ENCODE peak calls at places on chromosomes 6 and 20, in five cellular contexts. One of them, this sample, is unnamed.

GRCh38 chr6:94005835-94006234 is 586.5 kb upstream of the EPHA7 start:
- DNase-seq in mesenchymal stem cell: peak; percentile 3
- DNase-seq in IMR-90: no peak
- DNase-seq in Karpas-422: no peak
- DNase-seq in GM23248: no peak
- DNase-seq in this sample: no peak

GRCh38 chr20:10228330-10228729 is 9.7 kb downstream of the SNAP25 start:
- DNase-seq in Karpas-422: no peak
- DNase-seq in IMR-90: no peak
- DNase-seq in GM23248: no peak
- DNase-seq in mesenchymal stem cell: no peak
- DNase-seq in this sample: no peak

GRCh38 chr6:138264372-138264880 is 46.1 kb upstream of the PBOV1 start:
- DNase-seq in Karpas-422: no peak
- DNase-seq in IMR-90: no peak
- DNase-seq in GM23248: no peak
- DNase-seq in mesenchymal stem cell: no peak
- DNase-seq in this sample: no peak

GRCh38 chr20:62197321-62197720 is 14.5 kb downstream of the MTG2 start:
- DNase-seq in Karpas-422: no peak
- DNase-seq in IMR-90: no peak
- DNase-seq in mesenchymal stem cell: no peak
- DNase-seq in GM23248: no peak
- DNase-seq in this sample: no peak

GRCh38 chr20:17806739-17807441 is 107.1 kb downstream of the BANF2 start:
- DNase-seq in GM23248: peak; percentile 83
- DNase-seq in Karpas-422: no peak
- DNase-seq in mesenchymal stem cell: no peak
- DNase-seq in IMR-90: peak; percentile 78
- DNase-seq in this sample: no peak

GRCh38 chr6:42618686-42619085 is 54.9 kb downstream of the UBR2 start:
- DNase-seq in mesenchymal stem cell: no peak
- DNase-seq in GM23248: peak; percentile 89
- DNase-seq in IMR-90: peak; percentile 83
- DNase-seq in Karpas-422: no peak
- DNase-seq in this sample: peak; percentile 16

GRCh38 chr20:61185841-61186601 is 66.0 kb upstream of the CDH4 start:
- DNase-seq in Karpas-422: no peak
- DNase-seq in GM23248: peak; percentile 81
- DNase-seq in IMR-90: peak; percentile 98
- DNase-seq in mesenchymal stem cell: peak; percentile 98
- DNase-seq in this sample: peak; percentile 35

GRCh38 chr6:1015819-1016218 is 296.1 kb upstream of the FOXQ1 start:
- DNase-seq in IMR-90: no peak
- DNase-seq in Karpas-422: no peak
- DNase-seq in GM23248: peak; percentile 20
- DNase-seq in mesenchymal stem cell: peak; percentile 19
- DNase-seq in this sample: no peak

GRCh38 chr20:58308680-58309527 is 611 bp upstream of the RAB22A start:
- DNase-seq in mesenchymal stem cell: peak; percentile 51
- DNase-seq in GM23248: peak; percentile 52
- DNase-seq in Karpas-422: peak; percentile 67
- DNase-seq in IMR-90: peak; percentile 46
- DNase-seq in this sample: peak; percentile 39

GRCh38 chr20:33985830-33986229 is 7.9 kb upstream of the RALY start:
- DNase-seq in GM23248: no peak
- DNase-seq in mesenchymal stem cell: no peak
- DNase-seq in Karpas-422: no peak
- DNase-seq in IMR-90: no peak
- DNase-seq in this sample: no peak

GRCh38 chr6:166862287-166862977 is 93.9 kb downstream of the RNASET2 start:
- DNase-seq in IMR-90: no peak
- DNase-seq in Karpas-422: no peak
- DNase-seq in mesenchymal stem cell: peak; percentile 18
- DNase-seq in GM23248: peak; percentile 23
- DNase-seq in this sample: no peak

GRCh38 chr20:24444531-24445190 is 24.8 kb upstream of the SYNDIG1 start:
- DNase-seq in mesenchymal stem cell: no peak
- DNase-seq in IMR-90: no peak
- DNase-seq in GM23248: no peak
- DNase-seq in Karpas-422: no peak
- DNase-seq in this sample: no peak

GRCh38 chr6:712805-713204 is 19.9 kb upstream of the EXOC2 start:
- DNase-seq in IMR-90: no peak
- DNase-seq in Karpas-422: no peak
- DNase-seq in GM23248: no peak
- DNase-seq in mesenchymal stem cell: no peak
- DNase-seq in this sample: no peak

GRCh38 chr20:48381353-48382120 is 446.3 kb downstream of the PREX1 start:
- DNase-seq in Karpas-422: no peak
- DNase-seq in GM23248: no peak
- DNase-seq in IMR-90: no peak
- DNase-seq in mesenchymal stem cell: no peak
- DNase-seq in this sample: no peak

GRCh38 chr6:39228992-39229767 is at the start of gene KCNK5:
- DNase-seq in IMR-90: peak; percentile 2
- DNase-seq in Karpas-422: no peak
- DNase-seq in mesenchymal stem cell: peak; percentile 38
- DNase-seq in GM23248: peak; percentile 76
- DNase-seq in this sample: peak; percentile 57

GRCh38 chr6:130717657-130718056 is 109.5 kb upstream of the SMLR1 start:
- DNase-seq in Karpas-422: no peak
- DNase-seq in GM23248: no peak
- DNase-seq in mesenchymal stem cell: no peak
- DNase-seq in IMR-90: no peak
- DNase-seq in this sample: no peak

GRCh38 chr6:18976966-18977365 is 589.8 kb downstream of the RNF144B start:
- DNase-seq in IMR-90: no peak
- DNase-seq in Karpas-422: no peak
- DNase-seq in mesenchymal stem cell: no peak
- DNase-seq in GM23248: no peak
- DNase-seq in this sample: no peak

GRCh38 chr6:167733740-167734661 is 92.7 kb upstream of the AFDN start:
- DNase-seq in IMR-90: no peak
- DNase-seq in mesenchymal stem cell: peak; percentile 86
- DNase-seq in Karpas-422: no peak
- DNase-seq in GM23248: peak; percentile 4
- DNase-seq in this sample: no peak

GRCh38 chr6:84428300-84428907 is 201.0 kb upstream of the CEP162 start:
- DNase-seq in GM23248: peak; percentile 76
- DNase-seq in Karpas-422: peak; percentile 83
- DNase-seq in IMR-90: peak; percentile 45
- DNase-seq in mesenchymal stem cell: peak; percentile 57
- DNase-seq in this sample: peak; percentile 71

GRCh38 chr20:60056345-60057122 is 98.3 kb downstream of the CDH26 start:
- DNase-seq in GM23248: no peak
- DNase-seq in mesenchymal stem cell: no peak
- DNase-seq in IMR-90: no peak
- DNase-seq in Karpas-422: no peak
- DNase-seq in this sample: no peak

GRCh38 chr20:63151554-63152321 is 64.2 kb downstream of the YTHDF1 start:
- DNase-seq in mesenchymal stem cell: no peak
- DNase-seq in GM23248: peak; percentile 45
- DNase-seq in IMR-90: peak; percentile 32
- DNase-seq in Karpas-422: no peak
- DNase-seq in this sample: no peak

GRCh38 chr6:17472653-17473183 is 79.3 kb downstream of the CAP2 start:
- DNase-seq in GM23248: peak; percentile 49
- DNase-seq in Karpas-422: no peak
- DNase-seq in mesenchymal stem cell: peak; percentile 60
- DNase-seq in IMR-90: peak; percentile 17
- DNase-seq in this sample: peak; percentile 53

GRCh38 chr20:44019638-44020335 is 105.1 kb downstream of the TOX2 start:
- DNase-seq in Karpas-422: no peak
- DNase-seq in GM23248: peak; percentile 40
- DNase-seq in IMR-90: peak; percentile 23
- DNase-seq in mesenchymal stem cell: peak; percentile 31
- DNase-seq in this sample: peak; percentile 45

GRCh38 chr20:44017905-44018683 is 103.4 kb downstream of the TOX2 start:
- DNase-seq in mesenchymal stem cell: peak; percentile 87
- DNase-seq in Karpas-422: no peak
- DNase-seq in GM23248: peak; percentile 90
- DNase-seq in IMR-90: peak; percentile 93
- DNase-seq in this sample: peak; percentile 97

GRCh38 chr20:44020406-44021148 is 105.9 kb downstream of the TOX2 start:
- DNase-seq in mesenchymal stem cell: no peak
- DNase-seq in GM23248: no peak
- DNase-seq in IMR-90: no peak
- DNase-seq in Karpas-422: no peak
- DNase-seq in this sample: no peak

GRCh38 chr20:44017211-44017610 is 102.6 kb downstream of the TOX2 start:
- DNase-seq in mesenchymal stem cell: no peak
- DNase-seq in IMR-90: no peak
- DNase-seq in GM23248: no peak
- DNase-seq in Karpas-422: no peak
- DNase-seq in this sample: no peak

DNA sequence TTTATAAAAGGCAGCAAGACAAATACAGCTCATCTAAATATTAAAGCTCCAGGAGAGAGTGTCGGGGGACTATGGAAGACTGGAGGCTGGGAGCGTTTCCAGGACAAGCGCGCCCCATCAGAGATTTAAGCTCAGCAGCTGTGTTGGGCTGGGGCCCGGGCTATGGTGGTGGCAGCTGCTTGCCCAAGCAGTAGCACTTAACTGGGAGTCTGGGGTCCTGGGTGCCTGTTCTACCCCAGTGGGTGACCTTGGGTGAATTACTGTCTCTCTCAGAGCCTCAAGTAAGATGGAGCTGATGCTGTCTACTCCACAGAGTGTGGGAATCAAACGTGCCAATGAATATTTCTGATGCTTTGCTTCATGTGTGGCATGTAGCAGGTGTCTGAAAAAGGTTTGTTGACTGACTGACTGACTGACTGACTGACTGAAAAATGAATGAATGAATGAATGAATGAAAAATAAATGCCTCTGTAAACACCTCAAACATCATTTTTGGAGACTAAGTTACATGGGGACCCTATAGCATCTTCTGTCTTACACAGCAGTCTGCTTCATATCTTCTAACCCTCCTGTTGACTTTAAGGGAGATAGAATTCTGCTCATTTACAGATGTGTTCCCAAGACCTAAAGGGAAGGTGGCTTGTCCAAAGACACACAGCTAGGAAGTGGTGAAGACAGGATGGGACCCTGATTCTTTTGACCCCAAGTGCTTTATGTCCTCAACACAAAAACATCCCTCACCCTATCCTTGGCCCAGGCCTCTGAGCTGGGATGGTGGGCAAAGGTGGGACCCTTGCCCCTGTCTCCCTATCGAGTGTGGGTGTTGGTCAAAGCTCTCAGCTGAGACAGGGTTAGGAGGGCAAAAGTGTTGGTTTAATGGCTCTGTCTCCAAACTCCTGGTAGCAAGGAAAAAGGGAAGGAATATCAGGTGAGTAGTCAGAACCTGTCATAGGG is 104.3 kb downstream of the TOX2 start:
- DNase-seq in Karpas-422: no peak
- DNase-seq in IMR-90: no peak
- DNase-seq in mesenchymal stem cell: no peak
- DNase-seq in GM23248: peak; percentile 32
- DNase-seq in this sample: no peak
- H3K9ac ChIP-seq in Karpas-422: no peak overlapping the region
- H3K9ac ChIP-seq in IMR-90: peak overlapping the region; percentile 31
- H3K9ac ChIP-seq in mesenchymal stem cell: peak overlapping the region; percentile 47
- H3K9ac ChIP-seq in GM23248: peak overlapping the region; percentile 6
- H3K9ac ChIP-seq in this sample: no peak overlapping the region

DNA sequence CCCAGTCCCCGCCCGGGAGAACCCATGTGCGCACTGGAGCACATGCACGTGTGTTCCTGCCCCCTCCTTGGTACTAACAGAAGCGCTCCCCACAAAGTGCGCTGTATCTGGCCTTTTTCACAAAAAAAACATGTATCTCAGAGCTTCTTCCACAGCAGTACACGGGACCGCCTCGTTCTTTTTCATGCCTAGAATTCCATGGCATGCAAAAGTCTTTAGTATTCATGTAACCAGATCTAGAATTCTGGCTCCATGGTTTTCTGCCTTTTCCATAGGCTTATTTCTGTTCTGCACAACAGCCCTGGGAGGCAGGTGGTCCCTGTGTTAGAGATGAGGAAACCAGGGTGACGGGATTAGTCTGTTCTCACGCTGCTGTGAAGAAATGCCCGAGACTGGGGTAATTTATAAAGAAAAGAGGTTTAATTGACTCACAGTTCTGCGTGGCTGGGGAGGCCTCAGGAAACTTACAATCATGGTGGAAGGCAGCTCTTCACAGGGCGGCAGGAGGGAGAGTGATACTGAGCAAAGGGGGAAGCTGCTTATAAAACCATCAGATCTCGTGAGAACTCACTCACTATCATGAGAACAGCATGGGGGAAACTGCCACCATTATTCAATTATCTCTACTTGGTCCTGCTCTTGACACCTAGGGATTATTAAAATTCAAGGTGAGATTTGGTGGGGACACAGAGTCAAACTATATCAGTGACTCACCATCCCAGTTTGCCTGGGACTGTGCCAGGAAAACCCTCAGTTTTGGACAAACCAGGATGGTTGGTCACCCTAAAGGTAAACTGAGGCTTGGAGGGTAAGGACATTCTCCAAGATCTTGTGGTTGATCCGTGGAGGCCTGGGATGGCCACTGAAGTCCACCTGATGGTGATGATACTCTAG is 41.0 kb downstream of the C20orf203 start:
- DNase-seq in GM23248: no peak
- DNase-seq in IMR-90: no peak
- DNase-seq in mesenchymal stem cell: no peak
- DNase-seq in Karpas-422: no peak
- DNase-seq in this sample: no peak
- H2AFZ ChIP-seq in GM23248: no peak overlapping the region
- H2AFZ ChIP-seq in IMR-90: no peak overlapping the region
- H2AFZ ChIP-seq in mesenchymal stem cell: no peak overlapping the region
- H2AFZ ChIP-seq in Karpas-422: no peak overlapping the region
- H2AFZ ChIP-seq in this sample: no peak overlapping the region

GRCh38 chr6:156886409-156886808 is 109.2 kb downstream of the ARID1B start:
- DNase-seq in GM23248: no peak
- DNase-seq in mesenchymal stem cell: peak; percentile 36
- DNase-seq in IMR-90: no peak
- DNase-seq in Karpas-422: peak; percentile 94
- DNase-seq in this sample: no peak
- H3K9ac ChIP-seq in GM23248: no peak overlapping the region
- H3K9ac ChIP-seq in mesenchymal stem cell: no peak overlapping the region
- H3K9ac ChIP-seq in IMR-90: no peak overlapping the region
- H3K9ac ChIP-seq in Karpas-422: peak overlapping the region; percentile 59
- H3K9ac ChIP-seq in this sample: no peak overlapping the region

GRCh38 chr6:5302995-5303622 is 41.8 kb downstream of the FARS2 start:
- DNase-seq in IMR-90: peak; percentile 5
- DNase-seq in Karpas-422: peak; percentile 84
- DNase-seq in GM23248: peak; percentile 21
- DNase-seq in mesenchymal stem cell: peak; percentile 30
- DNase-seq in this sample: peak; percentile 64
- H2AFZ ChIP-seq in IMR-90: no peak overlapping the region
- H2AFZ ChIP-seq in Karpas-422: no peak overlapping the region
- H2AFZ ChIP-seq in GM23248: no peak overlapping the region
- H2AFZ ChIP-seq in mesenchymal stem cell: no peak overlapping the region
- H2AFZ ChIP-seq in this sample: peak overlapping the region; percentile 44